ENCODE peak calls at places on chromosomes 12 and 14, in seven cellular contexts. One of them, this sample, is unnamed. For H3K36me3, the result is how much of the 10 kb centered on the place peaks cover.

GRCh38 chr14:91330111-91330696 is 85.7 kb upstream of the GPR68 start:
- DNase-seq in uterus: no peak
- DNase-seq in transverse colon: no peak
- DNase-seq in fibroblast of lung: no peak
- DNase-seq in pancreas: no peak
- DNase-seq in heart left ventricle: no peak
- DNase-seq in SK-N-SH: no peak
- DNase-seq in this sample: no peak

GRCh38 chr14:28759056-28759657 is 7.4 kb upstream of the FOXG1 start:
- DNase-seq in uterus: no peak
- DNase-seq in transverse colon: no peak
- DNase-seq in fibroblast of lung: peak
- DNase-seq in pancreas: no peak
- DNase-seq in heart left ventricle: no peak
- DNase-seq in SK-N-SH: no peak
- DNase-seq in this sample: no peak

GRCh38 chr14:33945329-33945728 is 5.5 kb downstream of the EGLN3 start:
- DNase-seq in uterus: no peak
- DNase-seq in transverse colon: no peak
- DNase-seq in fibroblast of lung: no peak
- DNase-seq in pancreas: no peak
- DNase-seq in heart left ventricle: no peak
- DNase-seq in SK-N-SH: no peak
- DNase-seq in this sample: no peak

GRCh38 chr14:42994001-42994736 is 1387.5 kb downstream of the LRFN5 start:
- DNase-seq in uterus: no peak
- DNase-seq in transverse colon: no peak
- DNase-seq in fibroblast of lung: peak
- DNase-seq in pancreas: no peak
- DNase-seq in heart left ventricle: no peak
- DNase-seq in SK-N-SH: no peak
- DNase-seq in this sample: no peak

GRCh38 chr12:116982721-116983502 is 72.2 kb downstream of the FBXW8 start:
- DNase-seq in uterus: no peak
- DNase-seq in transverse colon: no peak
- DNase-seq in fibroblast of lung: peak
- DNase-seq in pancreas: no peak
- DNase-seq in heart left ventricle: no peak
- DNase-seq in SK-N-SH: no peak
- DNase-seq in this sample: peak

GRCh38 chr14:67571275-67571990 is 28.6 kb downstream of the PIGH start:
- DNase-seq in uterus: peak
- DNase-seq in transverse colon: peak
- DNase-seq in fibroblast of lung: peak
- DNase-seq in pancreas: peak
- DNase-seq in heart left ventricle: peak
- DNase-seq in SK-N-SH: peak
- DNase-seq in this sample: peak

GRCh38 chr14:45426685-45427282 is 173.8 kb upstream of the MIS18BP1 start:
- DNase-seq in uterus: no peak
- DNase-seq in transverse colon: no peak
- DNase-seq in fibroblast of lung: peak
- DNase-seq in pancreas: no peak
- DNase-seq in heart left ventricle: no peak
- DNase-seq in SK-N-SH: peak
- DNase-seq in this sample: no peak

GRCh38 chr12:95986635-95987535 is 9.3 kb downstream of the HAL start:
- DNase-seq in uterus: no peak
- DNase-seq in transverse colon: no peak
- DNase-seq in fibroblast of lung: no peak
- DNase-seq in pancreas: no peak
- DNase-seq in heart left ventricle: no peak
- DNase-seq in SK-N-SH: no peak
- DNase-seq in this sample: no peak

GRCh38 chr14:77022219-77022852 is 6.2 kb downstream of the IRF2BPL start:
- DNase-seq in uterus: no peak
- DNase-seq in transverse colon: peak
- DNase-seq in fibroblast of lung: no peak
- DNase-seq in pancreas: no peak
- DNase-seq in heart left ventricle: no peak
- DNase-seq in SK-N-SH: no peak
- DNase-seq in this sample: no peak

GRCh38 chr12:52188658-52189057 is 3.2 kb downstream of the KRT80 start:
- DNase-seq in uterus: no peak
- DNase-seq in transverse colon: no peak
- DNase-seq in fibroblast of lung: no peak
- DNase-seq in pancreas: no peak
- DNase-seq in heart left ventricle: no peak
- DNase-seq in SK-N-SH: no peak
- DNase-seq in this sample: no peak

GRCh38 chr12:108839011-108839889 is 18.1 kb downstream of the SSH1 start:
- DNase-seq in uterus: peak
- DNase-seq in transverse colon: no peak
- DNase-seq in fibroblast of lung: peak
- DNase-seq in pancreas: no peak
- DNase-seq in heart left ventricle: no peak
- DNase-seq in SK-N-SH: peak
- DNase-seq in this sample: peak

GRCh38 chr12:10919809-10920208 is 9.2 kb upstream of the PRH2 start:
- DNase-seq in uterus: no peak
- DNase-seq in transverse colon: no peak
- DNase-seq in fibroblast of lung: no peak
- DNase-seq in pancreas: no peak
- DNase-seq in heart left ventricle: no peak
- DNase-seq in SK-N-SH: no peak
- DNase-seq in this sample: no peak

GRCh38 chr14:61470954-61471279 is 149.5 kb downstream of the PRKCH start:
- DNase-seq in uterus: no peak
- DNase-seq in transverse colon: no peak
- DNase-seq in fibroblast of lung: no peak
- DNase-seq in pancreas: no peak
- DNase-seq in heart left ventricle: no peak
- DNase-seq in SK-N-SH: no peak
- DNase-seq in this sample: no peak

GRCh38 chr14:68292467-68293334 is 473.1 kb downstream of the RAD51B start:
- DNase-seq in uterus: no peak
- DNase-seq in transverse colon: peak
- DNase-seq in fibroblast of lung: peak
- DNase-seq in pancreas: no peak
- DNase-seq in heart left ventricle: no peak
- DNase-seq in SK-N-SH: peak
- DNase-seq in this sample: peak

GRCh38 chr14:89588016-89588415 is 171.0 kb upstream of the FOXN3 start:
- DNase-seq in uterus: no peak
- DNase-seq in transverse colon: no peak
- DNase-seq in fibroblast of lung: no peak
- DNase-seq in pancreas: no peak
- DNase-seq in heart left ventricle: no peak
- DNase-seq in SK-N-SH: no peak
- DNase-seq in this sample: no peak

GRCh38 chr12:82124711-82125110 is 233.5 kb downstream of the CCDC59 start:
- DNase-seq in uterus: no peak
- DNase-seq in transverse colon: no peak
- DNase-seq in fibroblast of lung: peak
- DNase-seq in pancreas: no peak
- DNase-seq in heart left ventricle: no peak
- DNase-seq in SK-N-SH: no peak
- DNase-seq in this sample: no peak

GRCh38 chr12:69929531-69929930 is 104.5 kb downstream of the MYRFL start:
- DNase-seq in uterus: no peak
- DNase-seq in transverse colon: no peak
- DNase-seq in fibroblast of lung: peak
- DNase-seq in pancreas: no peak
- DNase-seq in heart left ventricle: no peak
- DNase-seq in SK-N-SH: no peak
- DNase-seq in this sample: no peak

GRCh38 chr12:107864235-107864634 is 89.7 kb downstream of the ASCL4 start:
- DNase-seq in uterus: no peak
- DNase-seq in transverse colon: no peak
- DNase-seq in fibroblast of lung: no peak
- DNase-seq in pancreas: peak
- DNase-seq in heart left ventricle: no peak
- DNase-seq in SK-N-SH: peak
- DNase-seq in this sample: peak

GRCh38 chr12:49885663-49886461 is 17.8 kb downstream of the FAIM2 start:
- DNase-seq in uterus: no peak
- DNase-seq in transverse colon: no peak
- DNase-seq in fibroblast of lung: no peak
- DNase-seq in pancreas: no peak
- DNase-seq in heart left ventricle: peak
- DNase-seq in SK-N-SH: no peak
- DNase-seq in this sample: no peak

GRCh38 chr12:42617622-42618021 is 28.1 kb upstream of the PRICKLE1 start:
- DNase-seq in uterus: no peak
- DNase-seq in transverse colon: no peak
- DNase-seq in fibroblast of lung: peak
- DNase-seq in pancreas: no peak
- DNase-seq in heart left ventricle: no peak
- DNase-seq in SK-N-SH: no peak
- DNase-seq in this sample: no peak

GRCh38 chr14:51087024-51087423 is 7.9 kb downstream of the TRIM9 start:
- DNase-seq in uterus: no peak
- DNase-seq in transverse colon: peak
- DNase-seq in fibroblast of lung: peak
- DNase-seq in pancreas: no peak
- DNase-seq in heart left ventricle: no peak
- DNase-seq in SK-N-SH: no peak
- DNase-seq in this sample: no peak

GRCh38 chr12:49800421-49801140 is 27.6 kb downstream of the NCKAP5L start:
- DNase-seq in uterus: no peak
- DNase-seq in transverse colon: no peak
- DNase-seq in fibroblast of lung: no peak
- DNase-seq in pancreas: no peak
- DNase-seq in heart left ventricle: no peak
- DNase-seq in SK-N-SH: no peak
- DNase-seq in this sample: no peak

GRCh38 chr12:16599081-16599480 is 6.9 kb downstream of the LMO3 start:
- DNase-seq in uterus: no peak
- DNase-seq in transverse colon: no peak
- DNase-seq in fibroblast of lung: no peak
- DNase-seq in pancreas: no peak
- DNase-seq in heart left ventricle: no peak
- DNase-seq in SK-N-SH: no peak
- DNase-seq in this sample: no peak

GRCh38 chr14:22333408-22334274 is 255.4 kb downstream of the DAD1 start:
- DNase-seq in uterus: no peak
- DNase-seq in transverse colon: peak
- DNase-seq in fibroblast of lung: peak
- DNase-seq in pancreas: no peak
- DNase-seq in heart left ventricle: no peak
- DNase-seq in SK-N-SH: no peak
- DNase-seq in this sample: no peak

GRCh38 chr14:100158566-100159106 is 809 bp downstream of the DEGS2 start:
- DNase-seq in uterus: no peak
- DNase-seq in transverse colon: no peak
- DNase-seq in fibroblast of lung: no peak
- DNase-seq in pancreas: peak
- DNase-seq in heart left ventricle: no peak
- DNase-seq in SK-N-SH: peak
- DNase-seq in this sample: no peak
- H3K36me3 ChIP-seq in uterus: under half
- H3K36me3 ChIP-seq in transverse colon: under half
- H3K36me3 ChIP-seq in fibroblast of lung: under half
- H3K36me3 ChIP-seq in pancreas: under half
- H3K36me3 ChIP-seq in heart left ventricle: under half
- H3K36me3 ChIP-seq in SK-N-SH: under half
- H3K36me3 ChIP-seq in this sample: under half

GRCh38 chr14:96876747-96877146 is 79.6 kb downstream of the VRK1 start:
- DNase-seq in uterus: no peak
- DNase-seq in transverse colon: no peak
- DNase-seq in fibroblast of lung: no peak
- DNase-seq in pancreas: no peak
- DNase-seq in heart left ventricle: no peak
- DNase-seq in SK-N-SH: no peak
- DNase-seq in this sample: no peak

DNA sequence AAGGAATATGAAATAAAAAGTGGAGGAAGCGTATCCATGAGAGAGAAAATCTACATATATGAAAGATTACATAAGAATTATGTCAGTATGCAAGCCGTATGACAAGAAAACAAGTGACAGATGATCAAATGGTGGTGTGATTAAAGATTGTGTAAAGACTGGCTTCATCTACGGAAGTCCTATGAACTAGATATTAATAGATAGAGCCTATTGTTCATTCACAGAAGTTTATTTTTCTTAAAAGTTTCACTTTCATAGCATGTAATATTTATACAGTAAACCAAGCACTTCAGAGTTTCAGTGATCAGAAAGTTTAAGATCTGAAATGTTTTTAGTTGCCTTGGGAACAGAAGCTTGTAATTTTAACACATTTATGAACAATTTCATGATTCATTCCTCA is 84.5 kb downstream of the VRK1 start:
- DNase-seq in uterus: no peak
- DNase-seq in transverse colon: no peak
- DNase-seq in fibroblast of lung: no peak
- DNase-seq in pancreas: no peak
- DNase-seq in heart left ventricle: no peak
- DNase-seq in SK-N-SH: no peak
- DNase-seq in this sample: no peak
- H3K36me3 ChIP-seq in uterus: under half
- H3K36me3 ChIP-seq in transverse colon: under half
- H3K36me3 ChIP-seq in fibroblast of lung: under half
- H3K36me3 ChIP-seq in pancreas: under half
- H3K36me3 ChIP-seq in heart left ventricle: under half
- H3K36me3 ChIP-seq in SK-N-SH: under half
- H3K36me3 ChIP-seq in this sample: under half

DNA sequence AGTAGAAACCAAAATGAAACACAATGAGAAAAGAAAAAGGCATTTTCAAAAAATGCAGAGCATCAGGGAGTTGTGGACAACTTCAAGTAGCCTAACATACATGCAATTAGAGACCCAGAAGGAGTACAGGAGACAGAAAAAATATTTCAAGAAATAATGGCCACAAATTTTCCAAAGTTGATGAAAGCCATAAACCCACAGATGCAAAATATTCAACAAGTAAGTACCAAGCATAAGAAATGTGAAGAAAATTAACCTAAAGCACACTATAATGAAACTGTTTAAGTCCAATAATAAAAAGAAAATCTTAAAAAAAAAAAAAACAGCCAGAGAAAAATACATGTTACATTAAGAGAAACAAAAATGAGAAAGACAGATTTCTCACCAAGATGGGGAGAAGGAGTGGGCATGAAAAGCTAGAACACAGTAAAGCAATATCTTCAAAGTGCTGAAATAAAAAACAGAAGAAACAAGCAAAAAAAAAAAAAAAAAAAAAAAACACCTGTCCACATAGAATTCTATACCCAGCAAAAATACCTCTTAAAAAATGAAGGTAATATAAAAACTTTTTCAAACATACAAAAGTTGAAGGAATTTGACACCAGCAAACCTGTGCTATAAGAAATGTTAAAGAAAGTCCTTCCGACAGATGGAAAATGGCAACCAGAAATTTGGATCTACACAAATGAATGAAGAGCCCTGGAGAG is 77.1 kb downstream of the PRKAB1 start:
- DNase-seq in uterus: no peak
- DNase-seq in transverse colon: no peak
- DNase-seq in fibroblast of lung: no peak
- DNase-seq in pancreas: no peak
- DNase-seq in heart left ventricle: no peak
- DNase-seq in SK-N-SH: no peak
- DNase-seq in this sample: no peak
- H3K36me3 ChIP-seq in uterus: under half
- H3K36me3 ChIP-seq in transverse colon: under half
- H3K36me3 ChIP-seq in fibroblast of lung: under half
- H3K36me3 ChIP-seq in pancreas: under half
- H3K36me3 ChIP-seq in heart left ventricle: under half
- H3K36me3 ChIP-seq in SK-N-SH: under half
- H3K36me3 ChIP-seq in this sample: under half

GRCh38 chr12:123478762-123479161 is 20.8 kb downstream of the SNRNP35 start:
- DNase-seq in uterus: no peak
- DNase-seq in transverse colon: no peak
- DNase-seq in fibroblast of lung: peak
- DNase-seq in pancreas: no peak
- DNase-seq in heart left ventricle: peak
- DNase-seq in SK-N-SH: no peak
- DNase-seq in this sample: peak
- H3K36me3 ChIP-seq in uterus: under half
- H3K36me3 ChIP-seq in transverse colon: under half
- H3K36me3 ChIP-seq in fibroblast of lung: under half
- H3K36me3 ChIP-seq in pancreas: under half
- H3K36me3 ChIP-seq in heart left ventricle: under half
- H3K36me3 ChIP-seq in SK-N-SH: under half
- H3K36me3 ChIP-seq in this sample: under half